ENCODE peak calls at places on chromosome 11, in seven cellular contexts. One of them, this sample, is unnamed.

GRCh38 chr11:95915051-95915450 is 8.9 kb downstream of the MTMR2 start:
- DNase-seq in astrocyte of the spinal cord: no peak
- DNase-seq in A549: no peak
- DNase-seq in body of pancreas: no peak
- DNase-seq in colonic mucosa: no peak
- DNase-seq in lower lobe of right lung: no peak
- DNase-seq in WERI-Rb-1: no peak
- DNase-seq in this sample: no peak

GRCh38 chr11:75565221-75565814 is 3.3 kb downstream of the SERPINH1 start:
- DNase-seq in astrocyte of the spinal cord: peak; percentile 68
- DNase-seq in A549: peak; percentile 38
- DNase-seq in body of pancreas: peak; percentile 42
- DNase-seq in colonic mucosa: no peak
- DNase-seq in lower lobe of right lung: no peak
- DNase-seq in WERI-Rb-1: no peak
- DNase-seq in this sample: no peak

GRCh38 chr11:117199916-117200812 is 994 bp downstream of the TAGLN start:
- DNase-seq in astrocyte of the spinal cord: no peak
- DNase-seq in A549: no peak
- DNase-seq in body of pancreas: no peak
- DNase-seq in colonic mucosa: no peak
- DNase-seq in lower lobe of right lung: peak; percentile 26
- DNase-seq in WERI-Rb-1: no peak
- DNase-seq in this sample: no peak

GRCh38 chr11:120403966-120404365 is 67.8 kb downstream of the ARHGEF12 start:
- DNase-seq in astrocyte of the spinal cord: no peak
- DNase-seq in A549: no peak
- DNase-seq in body of pancreas: no peak
- DNase-seq in colonic mucosa: no peak
- DNase-seq in lower lobe of right lung: no peak
- DNase-seq in WERI-Rb-1: no peak
- DNase-seq in this sample: no peak

GRCh38 chr11:69380451-69380901 is 86.5 kb downstream of the MYEOV start:
- DNase-seq in astrocyte of the spinal cord: no peak
- DNase-seq in A549: no peak
- DNase-seq in body of pancreas: no peak
- DNase-seq in colonic mucosa: no peak
- DNase-seq in lower lobe of right lung: no peak
- DNase-seq in WERI-Rb-1: no peak
- DNase-seq in this sample: no peak

GRCh38 chr11:113951487-113951886 is 23.4 kb upstream of the HTR3A start:
- DNase-seq in astrocyte of the spinal cord: no peak
- DNase-seq in A549: no peak
- DNase-seq in body of pancreas: no peak
- DNase-seq in colonic mucosa: no peak
- DNase-seq in lower lobe of right lung: no peak
- DNase-seq in WERI-Rb-1: no peak
- DNase-seq in this sample: no peak

GRCh38 chr11:10653242-10653641 is 40.3 kb downstream of the IRAG1 start:
- DNase-seq in astrocyte of the spinal cord: no peak
- DNase-seq in A549: no peak
- DNase-seq in body of pancreas: no peak
- DNase-seq in colonic mucosa: no peak
- DNase-seq in lower lobe of right lung: no peak
- DNase-seq in WERI-Rb-1: no peak
- DNase-seq in this sample: no peak

GRCh38 chr11:30244255-30244654 is 13.4 kb downstream of the FSHB start:
- DNase-seq in astrocyte of the spinal cord: peak; percentile 66
- DNase-seq in A549: peak; percentile 8
- DNase-seq in body of pancreas: no peak
- DNase-seq in colonic mucosa: no peak
- DNase-seq in lower lobe of right lung: no peak
- DNase-seq in WERI-Rb-1: no peak
- DNase-seq in this sample: no peak

GRCh38 chr11:27208846-27209245 is 154.2 kb downstream of the CCDC34 start:
- DNase-seq in astrocyte of the spinal cord: no peak
- DNase-seq in A549: no peak
- DNase-seq in body of pancreas: no peak
- DNase-seq in colonic mucosa: no peak
- DNase-seq in lower lobe of right lung: no peak
- DNase-seq in WERI-Rb-1: no peak
- DNase-seq in this sample: no peak

GRCh38 chr11:119028346-119029068 is 2.2 kb downstream of the SLC37A4 start:
- DNase-seq in astrocyte of the spinal cord: no peak
- DNase-seq in A549: no peak
- DNase-seq in body of pancreas: peak; percentile 34
- DNase-seq in colonic mucosa: no peak
- DNase-seq in lower lobe of right lung: no peak
- DNase-seq in WERI-Rb-1: no peak
- DNase-seq in this sample: no peak

GRCh38 chr11:33329705-33330329 is 72.6 kb downstream of the HIPK3 start:
- DNase-seq in astrocyte of the spinal cord: peak; percentile 73
- DNase-seq in A549: peak; percentile 76
- DNase-seq in body of pancreas: peak; percentile 56
- DNase-seq in colonic mucosa: peak; percentile 53
- DNase-seq in lower lobe of right lung: no peak
- DNase-seq in WERI-Rb-1: peak; percentile 58
- DNase-seq in this sample: peak; percentile 38

GRCh38 chr11:46127150-46127638 is 5.9 kb upstream of the PHF21A start:
- DNase-seq in astrocyte of the spinal cord: peak; percentile 32
- DNase-seq in A549: peak; percentile 91
- DNase-seq in body of pancreas: no peak
- DNase-seq in colonic mucosa: peak; percentile 57
- DNase-seq in lower lobe of right lung: peak; percentile 48
- DNase-seq in WERI-Rb-1: no peak
- DNase-seq in this sample: peak; percentile 35

GRCh38 chr11:12276356-12276755 is 101.0 kb upstream of the PARVA start:
- DNase-seq in astrocyte of the spinal cord: no peak
- DNase-seq in A549: no peak
- DNase-seq in body of pancreas: peak; percentile 6
- DNase-seq in colonic mucosa: no peak
- DNase-seq in lower lobe of right lung: no peak
- DNase-seq in WERI-Rb-1: no peak
- DNase-seq in this sample: no peak

GRCh38 chr11:119673389-119674336 is 55.3 kb downstream of the NECTIN1 start:
- DNase-seq in astrocyte of the spinal cord: no peak
- DNase-seq in A549: no peak
- DNase-seq in body of pancreas: no peak
- DNase-seq in colonic mucosa: peak; percentile 25
- DNase-seq in lower lobe of right lung: no peak
- DNase-seq in WERI-Rb-1: peak; percentile 72
- DNase-seq in this sample: peak; percentile 65

GRCh38 chr11:33779849-33780528 is 5.7 kb upstream of the FBXO3 start:
- DNase-seq in astrocyte of the spinal cord: peak; percentile 83
- DNase-seq in A549: no peak
- DNase-seq in body of pancreas: peak; percentile 29
- DNase-seq in colonic mucosa: no peak
- DNase-seq in lower lobe of right lung: no peak
- DNase-seq in WERI-Rb-1: no peak
- DNase-seq in this sample: no peak

GRCh38 chr11:45411221-45411946 is 125.2 kb upstream of the SYT13 start:
- DNase-seq in astrocyte of the spinal cord: peak; percentile 44
- DNase-seq in A549: no peak
- DNase-seq in body of pancreas: no peak
- DNase-seq in colonic mucosa: no peak
- DNase-seq in lower lobe of right lung: no peak
- DNase-seq in WERI-Rb-1: no peak
- DNase-seq in this sample: no peak

GRCh38 chr11:6979365-6979764 is 40.8 kb downstream of the ZNF214 start:
- DNase-seq in astrocyte of the spinal cord: no peak
- DNase-seq in A549: no peak
- DNase-seq in body of pancreas: no peak
- DNase-seq in colonic mucosa: no peak
- DNase-seq in lower lobe of right lung: no peak
- DNase-seq in WERI-Rb-1: no peak
- DNase-seq in this sample: no peak

GRCh38 chr11:36501236-36501635 is 8.8 kb downstream of the TRAF6 start:
- DNase-seq in astrocyte of the spinal cord: no peak
- DNase-seq in A549: no peak
- DNase-seq in body of pancreas: no peak
- DNase-seq in colonic mucosa: no peak
- DNase-seq in lower lobe of right lung: no peak
- DNase-seq in WERI-Rb-1: no peak
- DNase-seq in this sample: no peak

GRCh38 chr11:69385832-69386415 is 92.0 kb downstream of the MYEOV start:
- DNase-seq in astrocyte of the spinal cord: no peak
- DNase-seq in A549: no peak
- DNase-seq in body of pancreas: no peak
- DNase-seq in colonic mucosa: no peak
- DNase-seq in lower lobe of right lung: no peak
- DNase-seq in WERI-Rb-1: no peak
- DNase-seq in this sample: no peak

GRCh38 chr11:85628771-85629341 is 463 bp downstream of the TMEM126B start:
- DNase-seq in astrocyte of the spinal cord: peak; percentile 6
- DNase-seq in A549: no peak
- DNase-seq in body of pancreas: no peak
- DNase-seq in colonic mucosa: peak; percentile 32
- DNase-seq in lower lobe of right lung: no peak
- DNase-seq in WERI-Rb-1: no peak
- DNase-seq in this sample: no peak

GRCh38 chr11:62957147-62957546 is 27.6 kb downstream of the SLC22A6 start:
- DNase-seq in astrocyte of the spinal cord: no peak
- DNase-seq in A549: no peak
- DNase-seq in body of pancreas: no peak
- DNase-seq in colonic mucosa: no peak
- DNase-seq in lower lobe of right lung: no peak
- DNase-seq in WERI-Rb-1: no peak
- DNase-seq in this sample: no peak

DNA sequence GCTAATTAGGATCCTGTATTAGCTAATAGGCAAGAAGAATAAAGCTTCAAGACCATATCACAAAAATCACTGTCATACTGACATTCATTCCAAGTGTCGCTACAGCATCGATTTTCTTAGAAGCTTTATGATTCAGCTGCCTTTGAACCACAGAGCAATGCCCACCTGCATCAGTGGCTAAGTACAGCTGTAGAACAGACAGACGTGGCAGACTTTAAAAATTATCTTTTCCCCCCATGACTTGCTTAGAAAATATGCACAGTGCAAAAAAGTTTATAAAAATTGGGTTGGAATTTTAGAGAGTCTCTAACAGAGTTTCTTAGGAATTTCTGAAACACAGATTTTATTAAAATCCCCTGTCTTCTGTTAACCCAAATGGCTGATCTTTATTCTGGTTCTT is 120.8 kb downstream of the CADM1 start:
- DNase-seq in astrocyte of the spinal cord: no peak
- DNase-seq in A549: no peak
- DNase-seq in body of pancreas: no peak
- DNase-seq in colonic mucosa: no peak
- DNase-seq in lower lobe of right lung: no peak
- DNase-seq in WERI-Rb-1: no peak
- DNase-seq in this sample: no peak
- TF ChIP-seq CTCF in astrocyte of the spinal cord: no peak
- TF ChIP-seq CTCF in A549: no peak
- TF ChIP-seq CTCF in body of pancreas: no peak
- TF ChIP-seq CTCF in colonic mucosa: no peak
- TF ChIP-seq CTCF in lower lobe of right lung: no peak
- TF ChIP-seq CTCF in WERI-Rb-1: no peak
- TF ChIP-seq CTCF in this sample: no peak

GRCh38 chr11:32108576-32108975 is 17.7 kb downstream of the RCN1 start:
- DNase-seq in astrocyte of the spinal cord: no peak
- DNase-seq in A549: no peak
- DNase-seq in body of pancreas: no peak
- DNase-seq in colonic mucosa: no peak
- DNase-seq in lower lobe of right lung: no peak
- DNase-seq in WERI-Rb-1: no peak
- DNase-seq in this sample: no peak
- H3K4me3 ChIP-seq in astrocyte of the spinal cord: no peak overlapping the region
- H3K4me3 ChIP-seq in A549: no peak overlapping the region
- H3K4me3 ChIP-seq in body of pancreas: no peak overlapping the region
- H3K4me3 ChIP-seq in colonic mucosa: no peak overlapping the region
- H3K4me3 ChIP-seq in lower lobe of right lung: no peak overlapping the region
- H3K4me3 ChIP-seq in WERI-Rb-1: no peak overlapping the region
- H3K4me3 ChIP-seq in this sample: no peak overlapping the region

DNA sequence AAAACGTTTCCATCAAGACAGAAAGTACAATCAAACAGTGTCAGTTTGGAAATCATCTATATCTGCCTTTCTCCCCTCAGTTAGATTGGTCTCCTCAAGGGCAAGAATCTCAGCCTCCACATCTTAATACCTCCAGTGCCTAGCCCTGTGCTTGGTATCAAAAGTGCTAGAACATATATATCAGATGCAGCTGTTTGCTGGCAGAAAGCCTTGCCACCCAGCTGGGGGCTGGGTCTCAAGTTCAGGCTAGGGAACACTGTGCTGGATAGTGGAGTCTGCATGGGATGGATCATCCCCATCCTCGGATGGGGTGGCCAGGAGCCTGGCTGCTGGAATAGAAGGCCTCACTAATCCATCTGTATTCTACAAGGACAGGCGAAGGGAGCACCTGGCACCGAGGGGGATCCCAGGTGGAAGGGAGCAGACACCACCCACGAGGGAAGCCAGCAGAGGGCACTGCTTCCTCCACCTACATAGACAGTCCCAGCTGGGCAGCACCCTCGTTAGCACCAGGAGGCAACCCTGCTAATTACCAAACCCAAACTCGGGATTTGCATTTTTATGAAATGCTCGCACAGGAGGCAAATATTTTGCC is 602.2 kb downstream of the BUD13 start:
- DNase-seq in astrocyte of the spinal cord: no peak
- DNase-seq in A549: no peak
- DNase-seq in body of pancreas: no peak
- DNase-seq in colonic mucosa: peak; percentile 24
- DNase-seq in lower lobe of right lung: no peak
- DNase-seq in WERI-Rb-1: peak; percentile 74
- DNase-seq in this sample: no peak
- TF ChIP-seq CTCF in astrocyte of the spinal cord: no peak
- TF ChIP-seq CTCF in A549: no peak
- TF ChIP-seq CTCF in body of pancreas: no peak
- TF ChIP-seq CTCF in colonic mucosa: peak; percentile 22
- TF ChIP-seq CTCF in lower lobe of right lung: peak; percentile 41
- TF ChIP-seq CTCF in WERI-Rb-1: peak; percentile 89
- TF ChIP-seq CTCF in this sample: peak; percentile 43

GRCh38 chr11:20162824-20163777 is 2.8 kb upstream of the DBX1 start:
- DNase-seq in astrocyte of the spinal cord: peak; percentile 23
- DNase-seq in A549: peak; percentile 24
- DNase-seq in body of pancreas: no peak
- DNase-seq in colonic mucosa: no peak
- DNase-seq in lower lobe of right lung: no peak
- DNase-seq in WERI-Rb-1: peak; percentile 39
- DNase-seq in this sample: no peak
- H3K4me3 ChIP-seq in astrocyte of the spinal cord: no peak overlapping the region
- H3K4me3 ChIP-seq in A549: peak overlapping the region; percentile 42
- H3K4me3 ChIP-seq in body of pancreas: no peak overlapping the region
- H3K4me3 ChIP-seq in colonic mucosa: no peak overlapping the region
- H3K4me3 ChIP-seq in lower lobe of right lung: peak overlapping the region; percentile 27
- H3K4me3 ChIP-seq in WERI-Rb-1: peak overlapping the region; percentile 48
- H3K4me3 ChIP-seq in this sample: no peak overlapping the region

This sample was measured in GM12864.